ENCODE peak calls at places on chromosomes 7 and 10, in seven cellular contexts. One of them, this sample, is unnamed.
A peak's percentile ranks its signal among the peaks of the same experiment; 100 is the strongest.

GRCh38 chr10:79930267-79930666 is 18.6 kb downstream of the SFTPD start:
- DNase-seq in hepatic stellate cell: no peak
- DNase-seq in fibroblast of lung: no peak
- DNase-seq in mucosa of descending colon: no peak
- DNase-seq in activated CD8-positive, alpha-beta T cell treated with anti-CD3 and anti-CD28 coated beads, Interleukin-2, amount 10 ng/mL, durations not matched to agents 7 days and 5 days: no peak
- DNase-seq in tibial artery: no peak
- DNase-seq in bronchial epithelial cell: no peak
- DNase-seq in this sample: no peak

GRCh38 chr7:42930889-42931288 is 1.1 kb downstream of the PSMA2 start:
- DNase-seq in activated CD8-positive, alpha-beta T cell treated with anti-CD3 and anti-CD28 coated beads, Interleukin-2, amount 10 ng/mL, durations not matched to agents 7 days and 5 days: no peak
- DNase-seq in fibroblast of lung: no peak
- DNase-seq in tibial artery: no peak
- DNase-seq in hepatic stellate cell: no peak
- DNase-seq in bronchial epithelial cell: no peak
- DNase-seq in mucosa of descending colon: no peak
- DNase-seq in this sample: no peak

GRCh38 chr7:70947181-70947580 is 184.8 kb upstream of the GALNT17 start:
- DNase-seq in activated CD8-positive, alpha-beta T cell treated with anti-CD3 and anti-CD28 coated beads, Interleukin-2, amount 10 ng/mL, durations not matched to agents 7 days and 5 days: no peak
- DNase-seq in mucosa of descending colon: no peak
- DNase-seq in hepatic stellate cell: no peak
- DNase-seq in fibroblast of lung: no peak
- DNase-seq in bronchial epithelial cell: no peak
- DNase-seq in tibial artery: no peak
- DNase-seq in this sample: no peak

GRCh38 chr10:84179059-84179710 is 5.6 kb downstream of the GPR15LG start:
- DNase-seq in activated CD8-positive, alpha-beta T cell treated with anti-CD3 and anti-CD28 coated beads, Interleukin-2, amount 10 ng/mL, durations not matched to agents 7 days and 5 days: no peak
- DNase-seq in mucosa of descending colon: peak; percentile 58
- DNase-seq in hepatic stellate cell: no peak
- DNase-seq in fibroblast of lung: peak; percentile 6
- DNase-seq in bronchial epithelial cell: peak; percentile 100
- DNase-seq in tibial artery: no peak
- DNase-seq in this sample: peak; percentile 12

GRCh38 chr7:34087892-34088891 is 182.9 kb downstream of the BMPER start:
- DNase-seq in hepatic stellate cell: no peak
- DNase-seq in bronchial epithelial cell: peak; percentile 45
- DNase-seq in mucosa of descending colon: no peak
- DNase-seq in tibial artery: no peak
- DNase-seq in activated CD8-positive, alpha-beta T cell treated with anti-CD3 and anti-CD28 coated beads, Interleukin-2, amount 10 ng/mL, durations not matched to agents 7 days and 5 days: no peak
- DNase-seq in fibroblast of lung: peak; percentile 47
- DNase-seq in this sample: no peak

GRCh38 chr10:98411768-98412167 is 3.2 kb downstream of the PYROXD2 start:
- DNase-seq in bronchial epithelial cell: no peak
- DNase-seq in mucosa of descending colon: no peak
- DNase-seq in fibroblast of lung: peak; percentile 80
- DNase-seq in tibial artery: no peak
- DNase-seq in activated CD8-positive, alpha-beta T cell treated with anti-CD3 and anti-CD28 coated beads, Interleukin-2, amount 10 ng/mL, durations not matched to agents 7 days and 5 days: no peak
- DNase-seq in hepatic stellate cell: peak; percentile 72
- DNase-seq in this sample: no peak

GRCh38 chr7:779480-779879 is 52.4 kb upstream of the PRKAR1B start:
- DNase-seq in mucosa of descending colon: peak; percentile 42
- DNase-seq in activated CD8-positive, alpha-beta T cell treated with anti-CD3 and anti-CD28 coated beads, Interleukin-2, amount 10 ng/mL, durations not matched to agents 7 days and 5 days: no peak
- DNase-seq in fibroblast of lung: no peak
- DNase-seq in tibial artery: no peak
- DNase-seq in hepatic stellate cell: no peak
- DNase-seq in bronchial epithelial cell: no peak
- DNase-seq in this sample: no peak

GRCh38 chr10:95540514-95541052 is 20.6 kb downstream of the SORBS1 start:
- DNase-seq in activated CD8-positive, alpha-beta T cell treated with anti-CD3 and anti-CD28 coated beads, Interleukin-2, amount 10 ng/mL, durations not matched to agents 7 days and 5 days: no peak
- DNase-seq in mucosa of descending colon: no peak
- DNase-seq in fibroblast of lung: no peak
- DNase-seq in hepatic stellate cell: no peak
- DNase-seq in tibial artery: no peak
- DNase-seq in bronchial epithelial cell: no peak
- DNase-seq in this sample: no peak

GRCh38 chr10:115141254-115141653 is 48.1 kb downstream of the ATRNL1 start:
- DNase-seq in bronchial epithelial cell: peak; percentile 30
- DNase-seq in activated CD8-positive, alpha-beta T cell treated with anti-CD3 and anti-CD28 coated beads, Interleukin-2, amount 10 ng/mL, durations not matched to agents 7 days and 5 days: no peak
- DNase-seq in tibial artery: no peak
- DNase-seq in fibroblast of lung: peak; percentile 48
- DNase-seq in hepatic stellate cell: peak; percentile 6
- DNase-seq in mucosa of descending colon: no peak
- DNase-seq in this sample: no peak

GRCh38 chr10:43409385-43410109 is 561 bp upstream of the HNRNPF start:
- DNase-seq in hepatic stellate cell: no peak
- DNase-seq in activated CD8-positive, alpha-beta T cell treated with anti-CD3 and anti-CD28 coated beads, Interleukin-2, amount 10 ng/mL, durations not matched to agents 7 days and 5 days: peak; percentile 87
- DNase-seq in mucosa of descending colon: peak; percentile 84
- DNase-seq in fibroblast of lung: no peak
- DNase-seq in tibial artery: no peak
- DNase-seq in bronchial epithelial cell: no peak
- DNase-seq in this sample: peak; percentile 71

GRCh38 chr7:98217623-98218582 is 6.7 kb downstream of the BHLHA15 start:
- DNase-seq in tibial artery: no peak
- DNase-seq in activated CD8-positive, alpha-beta T cell treated with anti-CD3 and anti-CD28 coated beads, Interleukin-2, amount 10 ng/mL, durations not matched to agents 7 days and 5 days: no peak
- DNase-seq in bronchial epithelial cell: no peak
- DNase-seq in mucosa of descending colon: peak; percentile 57
- DNase-seq in fibroblast of lung: no peak
- DNase-seq in hepatic stellate cell: no peak
- DNase-seq in this sample: no peak

GRCh38 chr10:66277481-66277880 is 648.4 kb upstream of the LRRTM3 start:
- DNase-seq in tibial artery: no peak
- DNase-seq in bronchial epithelial cell: no peak
- DNase-seq in activated CD8-positive, alpha-beta T cell treated with anti-CD3 and anti-CD28 coated beads, Interleukin-2, amount 10 ng/mL, durations not matched to agents 7 days and 5 days: no peak
- DNase-seq in fibroblast of lung: no peak
- DNase-seq in mucosa of descending colon: no peak
- DNase-seq in hepatic stellate cell: no peak
- DNase-seq in this sample: no peak

GRCh38 chr7:158743219-158743618 is 38.6 kb upstream of the NCAPG2 start:
- DNase-seq in fibroblast of lung: no peak
- DNase-seq in bronchial epithelial cell: no peak
- DNase-seq in activated CD8-positive, alpha-beta T cell treated with anti-CD3 and anti-CD28 coated beads, Interleukin-2, amount 10 ng/mL, durations not matched to agents 7 days and 5 days: peak; percentile 14
- DNase-seq in mucosa of descending colon: no peak
- DNase-seq in tibial artery: no peak
- DNase-seq in hepatic stellate cell: no peak
- DNase-seq in this sample: no peak

GRCh38 chr10:123665371-123666286 is 526 bp upstream of the GPR26 start:
- DNase-seq in tibial artery: no peak
- DNase-seq in fibroblast of lung: no peak
- DNase-seq in hepatic stellate cell: no peak
- DNase-seq in mucosa of descending colon: no peak
- DNase-seq in bronchial epithelial cell: no peak
- DNase-seq in activated CD8-positive, alpha-beta T cell treated with anti-CD3 and anti-CD28 coated beads, Interleukin-2, amount 10 ng/mL, durations not matched to agents 7 days and 5 days: no peak
- DNase-seq in this sample: no peak

GRCh38 chr7:106061301-106061979 is 50.7 kb downstream of the SYPL1 start:
- DNase-seq in bronchial epithelial cell: no peak
- DNase-seq in fibroblast of lung: no peak
- DNase-seq in activated CD8-positive, alpha-beta T cell treated with anti-CD3 and anti-CD28 coated beads, Interleukin-2, amount 10 ng/mL, durations not matched to agents 7 days and 5 days: no peak
- DNase-seq in hepatic stellate cell: no peak
- DNase-seq in tibial artery: no peak
- DNase-seq in mucosa of descending colon: no peak
- DNase-seq in this sample: no peak

GRCh38 chr10:114245128-114245791 is 6.2 kb downstream of the VWA2 start:
- DNase-seq in activated CD8-positive, alpha-beta T cell treated with anti-CD3 and anti-CD28 coated beads, Interleukin-2, amount 10 ng/mL, durations not matched to agents 7 days and 5 days: no peak
- DNase-seq in bronchial epithelial cell: peak; percentile 99
- DNase-seq in tibial artery: no peak
- DNase-seq in hepatic stellate cell: no peak
- DNase-seq in fibroblast of lung: no peak
- DNase-seq in mucosa of descending colon: no peak
- DNase-seq in this sample: no peak

GRCh38 chr7:109407756-109408155 is 838.1 kb downstream of the DNAJB9 start:
- DNase-seq in tibial artery: no peak
- DNase-seq in fibroblast of lung: no peak
- DNase-seq in hepatic stellate cell: no peak
- DNase-seq in activated CD8-positive, alpha-beta T cell treated with anti-CD3 and anti-CD28 coated beads, Interleukin-2, amount 10 ng/mL, durations not matched to agents 7 days and 5 days: no peak
- DNase-seq in bronchial epithelial cell: no peak
- DNase-seq in mucosa of descending colon: no peak
- DNase-seq in this sample: no peak

GRCh38 chr10:115921795-115922194 is 351.2 kb downstream of the GFRA1 start:
- DNase-seq in mucosa of descending colon: no peak
- DNase-seq in tibial artery: no peak
- DNase-seq in activated CD8-positive, alpha-beta T cell treated with anti-CD3 and anti-CD28 coated beads, Interleukin-2, amount 10 ng/mL, durations not matched to agents 7 days and 5 days: no peak
- DNase-seq in hepatic stellate cell: no peak
- DNase-seq in bronchial epithelial cell: peak; percentile 8
- DNase-seq in fibroblast of lung: peak; percentile 17
- DNase-seq in this sample: no peak

GRCh38 chr7:28358423-28358868 is 53.9 kb upstream of the CREB5 start:
- DNase-seq in mucosa of descending colon: no peak
- DNase-seq in activated CD8-positive, alpha-beta T cell treated with anti-CD3 and anti-CD28 coated beads, Interleukin-2, amount 10 ng/mL, durations not matched to agents 7 days and 5 days: no peak
- DNase-seq in bronchial epithelial cell: peak; percentile 95
- DNase-seq in hepatic stellate cell: peak; percentile 64
- DNase-seq in fibroblast of lung: peak; percentile 99
- DNase-seq in tibial artery: no peak
- DNase-seq in this sample: no peak

GRCh38 chr7:92002720-92003119 is 62.1 kb downstream of the AKAP9 start:
- DNase-seq in hepatic stellate cell: no peak
- DNase-seq in fibroblast of lung: no peak
- DNase-seq in bronchial epithelial cell: no peak
- DNase-seq in activated CD8-positive, alpha-beta T cell treated with anti-CD3 and anti-CD28 coated beads, Interleukin-2, amount 10 ng/mL, durations not matched to agents 7 days and 5 days: no peak
- DNase-seq in mucosa of descending colon: no peak
- DNase-seq in tibial artery: no peak
- DNase-seq in this sample: no peak

GRCh38 chr10:124253006-124253405 is 159.6 kb upstream of the CHST15 start:
- DNase-seq in hepatic stellate cell: no peak
- DNase-seq in activated CD8-positive, alpha-beta T cell treated with anti-CD3 and anti-CD28 coated beads, Interleukin-2, amount 10 ng/mL, durations not matched to agents 7 days and 5 days: no peak
- DNase-seq in bronchial epithelial cell: no peak
- DNase-seq in mucosa of descending colon: no peak
- DNase-seq in fibroblast of lung: no peak
- DNase-seq in tibial artery: no peak
- DNase-seq in this sample: no peak

GRCh38 chr10:28604567-28605536 is 71.9 kb downstream of the WAC start:
- DNase-seq in bronchial epithelial cell: no peak
- DNase-seq in mucosa of descending colon: no peak
- DNase-seq in fibroblast of lung: no peak
- DNase-seq in hepatic stellate cell: no peak
- DNase-seq in tibial artery: no peak
- DNase-seq in activated CD8-positive, alpha-beta T cell treated with anti-CD3 and anti-CD28 coated beads, Interleukin-2, amount 10 ng/mL, durations not matched to agents 7 days and 5 days: no peak
- DNase-seq in this sample: no peak

GRCh38 chr7:99553039-99553438 is 1.1 kb upstream of the FAM200A start:
- DNase-seq in activated CD8-positive, alpha-beta T cell treated with anti-CD3 and anti-CD28 coated beads, Interleukin-2, amount 10 ng/mL, durations not matched to agents 7 days and 5 days: no peak
- DNase-seq in bronchial epithelial cell: no peak
- DNase-seq in fibroblast of lung: no peak
- DNase-seq in mucosa of descending colon: no peak
- DNase-seq in tibial artery: no peak
- DNase-seq in hepatic stellate cell: no peak
- DNase-seq in this sample: no peak

GRCh38 chr7:82624337-82624736 is 180.8 kb upstream of the CACNA2D1 start:
- DNase-seq in tibial artery: no peak
- DNase-seq in activated CD8-positive, alpha-beta T cell treated with anti-CD3 and anti-CD28 coated beads, Interleukin-2, amount 10 ng/mL, durations not matched to agents 7 days and 5 days: no peak
- DNase-seq in mucosa of descending colon: no peak
- DNase-seq in hepatic stellate cell: peak; percentile 34
- DNase-seq in fibroblast of lung: peak; percentile 92
- DNase-seq in bronchial epithelial cell: peak; percentile 12
- DNase-seq in this sample: no peak

GRCh38 chr10:4061441-4061951 is 276.5 kb upstream of the KLF6 start:
- DNase-seq in hepatic stellate cell: no peak
- DNase-seq in mucosa of descending colon: peak; percentile 86
- DNase-seq in bronchial epithelial cell: peak; percentile 60
- DNase-seq in fibroblast of lung: peak; percentile 89
- DNase-seq in tibial artery: peak; percentile 97
- DNase-seq in activated CD8-positive, alpha-beta T cell treated with anti-CD3 and anti-CD28 coated beads, Interleukin-2, amount 10 ng/mL, durations not matched to agents 7 days and 5 days: no peak
- DNase-seq in this sample: peak; percentile 31

GRCh38 chr10:71835671-71836593 is 15.1 kb downstream of the PSAP start:
- DNase-seq in activated CD8-positive, alpha-beta T cell treated with anti-CD3 and anti-CD28 coated beads, Interleukin-2, amount 10 ng/mL, durations not matched to agents 7 days and 5 days: no peak
- DNase-seq in fibroblast of lung: peak; percentile 92
- DNase-seq in mucosa of descending colon: peak; percentile 70
- DNase-seq in bronchial epithelial cell: no peak
- DNase-seq in hepatic stellate cell: peak; percentile 86
- DNase-seq in tibial artery: peak; percentile 87
- DNase-seq in this sample: no peak